ENCODE peak calls at places on chromosomes 6 and 20, in five cellular contexts. One of them, this sample, is unnamed.

GRCh38 chr6:142013286-142013685 is 119.4 kb upstream of the GJE1 start:
- DNase-seq in A549: peak
- DNase-seq in HEK293T: no peak
- DNase-seq in IMR-90: peak
- DNase-seq in HepG2: no peak
- DNase-seq in this sample: no peak

GRCh38 chr6:142843344-142843743 is 101.6 kb downstream of the HIVEP2 start:
- DNase-seq in A549: no peak
- DNase-seq in HEK293T: no peak
- DNase-seq in IMR-90: no peak
- DNase-seq in HepG2: no peak
- DNase-seq in this sample: no peak

GRCh38 chr6:155418017-155418749 is 37.5 kb downstream of the NOX3 start:
- DNase-seq in A549: no peak
- DNase-seq in HEK293T: no peak
- DNase-seq in IMR-90: peak
- DNase-seq in HepG2: no peak
- DNase-seq in this sample: no peak

GRCh38 chr6:72624557-72625160 is 2.8 kb downstream of the KCNQ5 start:
- DNase-seq in A549: peak
- DNase-seq in HEK293T: peak
- DNase-seq in IMR-90: peak
- DNase-seq in HepG2: no peak
- DNase-seq in this sample: peak

GRCh38 chr6:135062735-135063134 is 8.1 kb upstream of the HBS1L start:
- DNase-seq in A549: no peak
- DNase-seq in HEK293T: no peak
- DNase-seq in IMR-90: no peak
- DNase-seq in HepG2: no peak
- DNase-seq in this sample: no peak

GRCh38 chr6:108745664-108746336 is 102.4 kb upstream of the ARMC2 start:
- DNase-seq in A549: no peak
- DNase-seq in HEK293T: no peak
- DNase-seq in IMR-90: no peak
- DNase-seq in HepG2: no peak
- DNase-seq in this sample: no peak

GRCh38 chr6:157150076-157150475 is 173.2 kb downstream of the TMEM242 start:
- DNase-seq in A549: no peak
- DNase-seq in HEK293T: no peak
- DNase-seq in IMR-90: peak
- DNase-seq in HepG2: no peak
- DNase-seq in this sample: no peak

GRCh38 chr6:32972353-32973143 is 4.2 kb downstream of the BRD2 start:
- DNase-seq in A549: peak
- DNase-seq in HEK293T: no peak
- DNase-seq in IMR-90: no peak
- DNase-seq in HepG2: no peak
- DNase-seq in this sample: peak

GRCh38 chr6:169169941-169170582 is 83.6 kb downstream of the THBS2 start:
- DNase-seq in A549: no peak
- DNase-seq in HEK293T: no peak
- DNase-seq in IMR-90: no peak
- DNase-seq in HepG2: no peak
- DNase-seq in this sample: no peak

GRCh38 chr6:53544050-53544499 is 826 bp downstream of the GCLC start:
- DNase-seq in A549: no peak
- DNase-seq in HEK293T: no peak
- DNase-seq in IMR-90: peak
- DNase-seq in HepG2: no peak
- DNase-seq in this sample: no peak

GRCh38 chr6:168671863-168672546 is 231.0 kb downstream of the SMOC2 start:
- DNase-seq in A549: no peak
- DNase-seq in HEK293T: no peak
- DNase-seq in IMR-90: no peak
- DNase-seq in HepG2: no peak
- DNase-seq in this sample: no peak

GRCh38 chr6:155377061-155377460 is 62.8 kb upstream of the TFB1M start:
- DNase-seq in A549: no peak
- DNase-seq in HEK293T: no peak
- DNase-seq in IMR-90: peak
- DNase-seq in HepG2: no peak
- DNase-seq in this sample: no peak

GRCh38 chr20:46296526-46297250 is 11.6 kb downstream of the CDH22 start:
- DNase-seq in A549: no peak
- DNase-seq in HEK293T: no peak
- DNase-seq in IMR-90: no peak
- DNase-seq in HepG2: no peak
- DNase-seq in this sample: no peak

GRCh38 chr20:478949-479429 is 16.7 kb upstream of the TBC1D20 start:
- DNase-seq in A549: peak
- DNase-seq in HEK293T: peak
- DNase-seq in IMR-90: peak
- DNase-seq in HepG2: peak
- DNase-seq in this sample: peak

GRCh38 chr20:40993794-40994540 is 34.7 kb upstream of the TOP1 start:
- DNase-seq in A549: no peak
- DNase-seq in HEK293T: no peak
- DNase-seq in IMR-90: peak
- DNase-seq in HepG2: no peak
- DNase-seq in this sample: no peak

GRCh38 chr20:58723628-58723984 is 31.0 kb downstream of the NPEPL1 start:
- DNase-seq in A549: no peak
- DNase-seq in HEK293T: peak
- DNase-seq in IMR-90: no peak
- DNase-seq in HepG2: no peak
- DNase-seq in this sample: no peak

GRCh38 chr20:48616481-48616880 is 211.3 kb downstream of the PREX1 start:
- DNase-seq in A549: no peak
- DNase-seq in HEK293T: no peak
- DNase-seq in IMR-90: no peak
- DNase-seq in HepG2: no peak
- DNase-seq in this sample: no peak

GRCh38 chr6:154815938-154816820 is 83.0 kb downstream of the SCAF8 start:
- DNase-seq in A549: no peak
- DNase-seq in HEK293T: no peak
- DNase-seq in IMR-90: peak
- DNase-seq in HepG2: no peak
- DNase-seq in this sample: no peak

DNA sequence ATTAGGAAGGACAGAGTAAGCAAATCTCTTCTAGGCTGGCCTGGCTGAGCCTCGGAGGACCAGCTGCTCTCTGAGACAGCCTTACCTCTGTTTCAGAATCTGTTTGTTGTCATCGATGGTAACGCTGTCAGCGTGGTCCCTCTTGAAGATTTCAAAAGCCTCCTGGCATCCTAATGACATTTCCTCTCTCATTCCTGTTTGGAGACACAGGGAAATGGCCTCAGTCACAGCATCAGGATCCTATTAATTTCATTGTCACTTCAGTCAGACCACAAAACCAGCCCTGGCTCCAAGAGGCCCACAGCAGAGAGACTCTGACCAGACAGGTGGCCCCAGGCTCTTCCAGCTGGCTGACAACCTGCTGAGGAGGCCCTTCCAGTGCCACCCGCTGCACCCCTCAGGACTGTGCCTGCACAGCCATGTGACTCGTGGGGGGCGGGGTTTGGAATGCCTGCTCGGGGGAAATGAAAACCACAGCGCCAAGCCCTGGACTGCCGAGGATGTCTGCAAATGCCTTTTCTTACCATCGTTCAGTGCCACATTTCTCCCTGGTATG is 108.5 kb upstream of the KCNK16 start:
- DNase-seq in A549: no peak
- DNase-seq in HEK293T: no peak
- DNase-seq in IMR-90: no peak
- DNase-seq in HepG2: no peak
- DNase-seq in this sample: no peak
- TF ChIP-seq BHLHE40 in A549: no peak
- TF ChIP-seq BHLHE40 in HEK293T: no peak
- TF ChIP-seq BHLHE40 in IMR-90: no peak
- TF ChIP-seq BHLHE40 in HepG2: no peak
- TF ChIP-seq BHLHE40 in this sample: no peak

DNA sequence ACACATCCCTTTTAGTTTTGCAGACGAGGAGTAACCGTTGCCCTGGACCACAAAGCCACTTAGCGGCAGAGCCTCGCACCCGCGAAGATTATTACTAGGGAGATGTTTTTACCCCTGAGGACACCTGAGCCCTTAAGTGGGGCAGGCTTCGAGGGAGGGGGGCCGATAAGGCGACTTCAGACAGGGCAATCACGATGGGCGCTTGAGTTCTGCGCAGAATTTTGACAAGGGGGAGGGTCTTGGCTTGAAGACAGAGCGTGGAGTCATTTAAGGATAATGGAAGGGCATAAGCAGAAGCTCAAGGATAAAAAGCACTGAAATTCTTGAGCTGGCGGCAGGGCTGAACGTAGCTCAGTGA is 629 bp upstream of the TTK start:
- DNase-seq in A549: no peak
- DNase-seq in HEK293T: peak
- DNase-seq in IMR-90: no peak
- DNase-seq in HepG2: no peak
- DNase-seq in this sample: no peak
- TF ChIP-seq BHLHE40 in A549: no peak
- TF ChIP-seq BHLHE40 in HEK293T: no peak
- TF ChIP-seq BHLHE40 in IMR-90: no peak
- TF ChIP-seq BHLHE40 in HepG2: no peak
- TF ChIP-seq BHLHE40 in this sample: no peak

DNA sequence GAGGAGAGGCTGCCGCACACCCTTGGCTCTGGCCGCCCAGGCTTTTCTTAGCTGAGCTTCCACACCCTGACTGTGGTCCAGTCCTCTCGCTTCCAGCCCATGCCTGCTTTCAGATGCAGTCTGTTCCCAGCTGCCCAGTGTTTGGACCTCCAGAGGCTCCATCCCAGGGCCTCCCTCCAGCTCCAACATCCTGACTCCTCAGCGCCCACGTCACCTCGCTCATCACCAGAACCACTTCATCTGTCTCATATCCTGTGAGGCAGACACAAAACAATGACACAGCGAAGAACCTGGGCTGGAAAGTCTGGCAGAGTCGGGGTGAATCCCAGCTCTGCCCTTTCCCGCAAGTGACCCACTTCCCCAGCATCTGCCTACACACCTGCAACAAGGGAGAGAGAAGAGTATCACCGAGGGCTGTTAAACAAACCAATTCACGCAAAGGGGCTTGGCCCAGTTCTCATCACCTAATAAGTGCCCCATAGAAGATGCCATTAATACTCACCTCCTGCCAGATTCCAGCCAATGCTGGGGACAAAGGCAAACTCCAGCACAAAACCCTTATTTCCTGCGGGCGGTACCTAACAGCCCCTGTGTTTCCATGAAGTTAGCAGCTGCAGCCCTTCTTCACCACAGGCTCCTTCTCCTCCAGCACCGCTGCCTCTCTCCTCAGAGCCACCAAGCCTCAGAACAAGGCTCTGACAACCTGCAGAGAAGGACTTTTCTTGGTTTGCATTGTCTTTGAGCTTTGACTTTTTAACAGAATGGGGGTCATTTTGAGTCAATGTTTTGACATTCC is 133.4 kb upstream of the CDH4 start:
- DNase-seq in A549: peak
- DNase-seq in HEK293T: no peak
- DNase-seq in IMR-90: peak
- DNase-seq in HepG2: no peak
- DNase-seq in this sample: no peak
- TF ChIP-seq BHLHE40 in A549: no peak
- TF ChIP-seq BHLHE40 in HEK293T: no peak
- TF ChIP-seq BHLHE40 in IMR-90: no peak
- TF ChIP-seq BHLHE40 in HepG2: no peak
- TF ChIP-seq BHLHE40 in this sample: no peak

DNA sequence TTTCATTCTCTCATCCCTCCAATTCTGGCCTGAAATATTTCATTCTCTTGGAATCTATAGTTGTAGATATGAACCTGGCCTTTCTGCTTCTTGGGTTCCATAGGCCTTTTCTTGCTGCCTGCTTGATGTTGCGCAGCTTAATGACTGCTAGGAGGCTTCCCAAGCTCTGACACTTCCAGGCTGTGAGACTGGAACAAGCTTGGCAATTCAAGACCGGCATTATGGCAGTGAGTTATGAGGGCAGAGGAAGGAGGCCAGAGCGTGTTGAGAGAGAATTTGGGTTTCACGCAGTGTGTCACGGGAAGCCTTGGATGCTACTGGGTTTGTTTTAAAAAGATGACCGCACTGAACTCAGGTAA is 948 bp upstream of the DNAJC5 start:
- DNase-seq in A549: no peak
- DNase-seq in HEK293T: no peak
- DNase-seq in IMR-90: no peak
- DNase-seq in HepG2: no peak
- DNase-seq in this sample: no peak
- TF ChIP-seq BHLHE40 in A549: no peak
- TF ChIP-seq BHLHE40 in HEK293T: no peak
- TF ChIP-seq BHLHE40 in IMR-90: no peak
- TF ChIP-seq BHLHE40 in HepG2: no peak
- TF ChIP-seq BHLHE40 in this sample: no peak

DNA sequence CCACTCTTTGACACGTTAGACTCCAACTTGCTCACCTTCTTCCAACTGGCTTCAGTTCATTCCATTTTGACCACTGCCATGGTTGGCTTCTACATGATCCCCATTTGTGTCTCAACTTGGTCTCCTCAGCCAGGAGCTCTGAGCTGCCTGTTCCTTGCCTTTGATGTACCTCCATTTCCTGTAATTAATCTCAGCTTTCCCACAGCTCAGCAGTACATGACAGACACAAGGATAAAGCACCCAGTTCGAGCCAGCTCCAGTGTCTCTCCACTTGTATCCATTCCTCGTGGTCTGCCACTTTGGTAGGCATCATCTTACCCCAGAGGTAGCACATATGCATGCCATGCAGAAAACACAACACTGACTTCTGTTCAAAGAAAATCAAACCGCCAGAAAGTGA is 161.0 kb downstream of the TSHZ2 start:
- DNase-seq in A549: no peak
- DNase-seq in HEK293T: no peak
- DNase-seq in IMR-90: no peak
- DNase-seq in HepG2: no peak
- DNase-seq in this sample: no peak
- TF ChIP-seq BHLHE40 in A549: no peak
- TF ChIP-seq BHLHE40 in HEK293T: no peak
- TF ChIP-seq BHLHE40 in IMR-90: no peak
- TF ChIP-seq BHLHE40 in HepG2: no peak
- TF ChIP-seq BHLHE40 in this sample: no peak

GRCh38 chr6:146700078-146700686 is 101.4 kb downstream of the ADGB start:
- DNase-seq in A549: peak
- DNase-seq in HEK293T: peak
- DNase-seq in IMR-90: peak
- DNase-seq in HepG2: peak
- DNase-seq in this sample: peak
- TF ChIP-seq BHLHE40 in A549: no peak
- TF ChIP-seq BHLHE40 in HEK293T: no peak
- TF ChIP-seq BHLHE40 in IMR-90: no peak
- TF ChIP-seq BHLHE40 in HepG2: no peak
- TF ChIP-seq BHLHE40 in this sample: no peak

GRCh38 chr6:80690611-80691090 is 584.2 kb downstream of the BCKDHB start:
- DNase-seq in A549: no peak
- DNase-seq in HEK293T: no peak
- DNase-seq in IMR-90: peak
- DNase-seq in HepG2: no peak
- DNase-seq in this sample: no peak
- TF ChIP-seq BHLHE40 in A549: no peak
- TF ChIP-seq BHLHE40 in HEK293T: no peak
- TF ChIP-seq BHLHE40 in IMR-90: no peak
- TF ChIP-seq BHLHE40 in HepG2: no peak
- TF ChIP-seq BHLHE40 in this sample: no peak